ENCODE peak calls at places on chromosomes 4 and X, in ten cellular contexts. M is RPMI7951; R is activated CD4-positive, alpha-beta T cell treated with anti-CD3 and anti-CD28 coated beads for 48 hours; L is thoracic aorta; F is activated T-cell treated with anti-CD3 and anti-CD28 coated beads, Interleukin-2, amount 50 U/mL, for 4 hours; C is amniotic stem cell; G is NCI-H2081; D is midbrain; Y is HEK293T; X is D721Med. U is an unnamed sample.

GRCh38 chr4:112343330-112343729 is 46.2 kb downstream of the ALPK1 start:
- DNase-seq in M (no peak), R (no peak), L (no peak), F (no peak), C (no peak), G (no peak), D (no peak), Y (no peak), X (no peak), U (no peak)

GRCh38 chrX:118552501-118552900 is 56.9 kb downstream of the DOCK11 start:
- DNase-seq in M (peak; percentile 76), R (no peak), L (no peak), F (no peak), C (peak; percentile 27), G (no peak), D (no peak), Y (no peak), X (no peak), U (no peak)

GRCh38 chr4:174217273-174218126 is 66.0 kb downstream of the FBXO8 start:
- DNase-seq in M (peak; percentile 86), R (peak; percentile 14), L (no peak), F (no peak), C (peak; percentile 15), G (no peak), D (no peak), Y (peak; percentile 36), X (no peak), U (no peak)

GRCh38 chr4:153438916-153439756 is 27.0 kb upstream of the TMEM131L start:
- DNase-seq in M (peak; percentile 5), R (peak; percentile 32), L (no peak), F (peak; percentile 22), C (no peak), G (no peak), D (no peak), Y (no peak), X (no peak), U (no peak)

GRCh38 chr4:150385606-150386005 is 196.3 kb upstream of the MAB21L2 start:
- DNase-seq in M (peak; percentile 92), R (no peak), L (no peak), F (no peak), C (peak; percentile 86), G (no peak), D (peak; percentile 2), Y (peak; percentile 6), X (peak; percentile 18), U (peak; percentile 44)

GRCh38 chrX:37350034-37350365 is 836 bp downstream of the PRRG1 start:
- DNase-seq in M (peak; percentile 42), R (no peak), L (no peak), F (no peak), C (no peak), G (no peak), D (peak; percentile 53), Y (peak; percentile 17), X (no peak), U (no peak)

GRCh38 chr4:1991087-1991486 is 17.7 kb downstream of the NELFA start:
- DNase-seq in M (no peak), R (no peak), L (no peak), F (no peak), C (no peak), G (no peak), D (no peak), Y (no peak), X (no peak), U (no peak)

GRCh38 chr4:4685810-4686209 is 144.0 kb upstream of the STX18 start:
- DNase-seq in M (no peak), R (no peak), L (no peak), F (no peak), C (no peak), G (no peak), D (no peak), Y (no peak), X (no peak), U (no peak)

GRCh38 chrX:11750051-11750450 is 8.0 kb upstream of the MSL3 start:
- DNase-seq in M (no peak), R (no peak), L (no peak), F (no peak), C (no peak), G (no peak), D (no peak), Y (no peak), X (no peak), U (no peak)

GRCh38 chrX:96841325-96841724 is 42.4 kb upstream of the RPA4 start:
- DNase-seq in M (no peak), R (no peak), L (no peak), F (no peak), C (no peak), G (no peak), D (no peak), Y (no peak), X (no peak), U (no peak)

GRCh38 chr4:56410247-56410646 is 23.0 kb upstream of the AASDH start:
- DNase-seq in M (peak; percentile 96), R (no peak), L (peak; percentile 19), F (no peak), C (peak; percentile 90), G (peak; percentile 77), D (peak; percentile 68), Y (peak; percentile 59), X (no peak), U (peak; percentile 96)

GRCh38 chrX:39310925-39311324 is 509.7 kb downstream of the MID1IP1 start:
- DNase-seq in M (no peak), R (no peak), L (no peak), F (no peak), C (no peak), G (no peak), D (no peak), Y (no peak), X (no peak), U (no peak)

GRCh38 chr4:159269143-159269542 is 166.3 kb downstream of the RAPGEF2 start:
- DNase-seq in M (peak; percentile 55), R (no peak), L (no peak), F (no peak), C (no peak), G (no peak), D (peak; percentile 68), Y (no peak), X (no peak), U (no peak)

GRCh38 chrX:96126182-96126581 is 558.5 kb upstream of the DIAPH2 start:
- DNase-seq in M (no peak), R (no peak), L (no peak), F (no peak), C (no peak), G (no peak), D (no peak), Y (no peak), X (no peak), U (no peak)

GRCh38 chrX:86946569-86946968 is 571.0 kb upstream of the KLHL4 start:
- DNase-seq in M (no peak), R (no peak), L (no peak), F (no peak), C (no peak), G (peak; percentile 42), D (peak; percentile 17), Y (peak; percentile 18), X (no peak), U (no peak)

GRCh38 chr4:6539009-6539764 is 35.8 kb upstream of the MAN2B2 start:
- DNase-seq in M (no peak), R (no peak), L (no peak), F (no peak), C (no peak), G (no peak), D (no peak), Y (no peak), X (no peak), U (no peak)

GRCh38 chr4:4609622-4610334 is 67.9 kb upstream of the STX18 start:
- DNase-seq in M (no peak), R (no peak), L (no peak), F (no peak), C (no peak), G (no peak), D (no peak), Y (no peak), X (no peak), U (no peak)

GRCh38 chr4:183244506-183244905 is 75.6 kb downstream of the CLDN22 start:
- DNase-seq in M (no peak), R (no peak), L (no peak), F (no peak), C (no peak), G (no peak), D (no peak), Y (no peak), X (no peak), U (no peak)

GRCh38 chrX:108025954-108026616 is 18.8 kb upstream of the VSIG1 start:
- DNase-seq in M (no peak), R (no peak), L (no peak), F (no peak), C (no peak), G (no peak), D (no peak), Y (no peak), X (no peak), U (no peak)

GRCh38 chr4:7635971-7636508 is 201.3 kb upstream of the PSAPL1 start:
- DNase-seq in M (no peak), R (no peak), L (no peak), F (no peak), C (no peak), G (no peak), D (no peak), Y (no peak), X (no peak), U (no peak)

GRCh38 chrX:147912093-147912801 is 528 bp downstream of the FMR1 start:
- DNase-seq in M (peak; percentile 44), R (peak; percentile 38), L (no peak), F (no peak), C (no peak), G (no peak), D (peak; percentile 7), Y (peak; percentile 34), X (peak; percentile 12), U (no peak)